ENCODE peak calls at places on chromosomes 2 and 18, in four cellular contexts. C is GM12865, V is kidney glomerular epithelial cell, R is WTC11. A is an unnamed sample.

GRCh38 chr2:3683748-3684454 is 19.5 kb upstream of the DCDC2C start:
- DNase-seq in R (no peak), V (no peak), C (no peak), A (no peak)

GRCh38 chr18:57698571-57699276 is 77.1 kb upstream of the NARS1 start:
- DNase-seq in V (no peak), R (no peak), C (no peak), A (no peak)

GRCh38 chr2:62475172-62476011 is 30.6 kb downstream of the TMEM17 start:
- DNase-seq in V (no peak), C (no peak), R (no peak), A (no peak)

GRCh38 chr2:212677466-212677865 is 138.9 kb upstream of the ERBB4 start:
- DNase-seq in R (peak), V (no peak), C (no peak), A (no peak)

GRCh38 chr2:225788571-225788970 is 389.1 kb downstream of the NYAP2 start:
- DNase-seq in V (no peak), C (no peak), R (no peak), A (no peak)

GRCh38 chr2:239193925-239194687 is 206.7 kb downstream of the HDAC4 start:
- DNase-seq in C (no peak), R (peak), V (no peak), A (no peak)

GRCh38 chr2:85605406-85606115 is 3.1 kb upstream of the TMEM150A start:
- DNase-seq in V (no peak), R (no peak), C (no peak), A (no peak)

GRCh38 chr2:143468341-143468888 is 339.2 kb downstream of the ARHGAP15 start:
- DNase-seq in R (no peak), V (no peak), C (peak), A (no peak)

GRCh38 chr2:25692143-25692542 is 18.8 kb upstream of the DTNB start:
- DNase-seq in R (no peak), C (no peak), V (no peak), A (no peak)

GRCh38 chr2:73594241-73594640 is 48.0 kb downstream of the NAT8 start:
- DNase-seq in R (no peak), V (no peak), C (no peak), A (no peak)

GRCh38 chr2:218218409-218219185 is 1.6 kb downstream of the ARPC2 start:
- DNase-seq in C (peak), R (no peak), V (no peak), A (peak)

GRCh38 chr2:173249661-173250641 is 104.7 kb upstream of the CDCA7 start:
- DNase-seq in V (no peak), R (no peak), C (no peak), A (no peak)

GRCh38 chr2:226657340-226658053 is 142.1 kb downstream of the IRS1 start:
- DNase-seq in V (no peak), C (no peak), R (no peak), A (no peak)

GRCh38 chr2:33477473-33478468 is 1.3 kb downstream of the RASGRP3 start:
- DNase-seq in V (peak), R (no peak), C (peak), A (peak)

GRCh38 chr2:127121776-127122176 is 14.8 kb upstream of the BIN1 start:
- DNase-seq in C (no peak), V (no peak), R (no peak), A (no peak)

GRCh38 chr2:96867756-96868554 is 1.9 kb downstream of the SEMA4C start:
- DNase-seq in C (no peak), R (no peak), V (peak), A (peak)

GRCh38 chr2:24342110-24342910 is 18.0 kb downstream of the ITSN2 start:
- DNase-seq in V (peak), R (no peak), C (peak), A (no peak)

GRCh38 chr2:175399326-175399725 is 217.8 kb upstream of the ATP5MC3 start:
- DNase-seq in C (no peak), V (no peak), R (no peak), A (no peak)

GRCh38 chr18:12686100-12686499 is 16.4 kb downstream of the CEP76 start:
- DNase-seq in R (no peak), V (peak), C (peak), A (no peak)

GRCh38 chr2:223945755-223946154 is 620 bp upstream of the WDFY1 start:
- DNase-seq in V (no peak), C (no peak), R (no peak), A (no peak)

GRCh38 chr2:45627911-45628310 is 16.8 kb upstream of the SRBD1 start:
- DNase-seq in C (no peak), V (peak), R (no peak), A (no peak)

GRCh38 chr2:177767768-177768167 is 304.8 kb downstream of the PDE11A start:
- DNase-seq in C (no peak), V (no peak), R (no peak), A (peak)

GRCh38 chr2:7467782-7468447 is 550.7 kb downstream of the RNF144A start:
- DNase-seq in C (peak), V (no peak), R (no peak), A (no peak)

GRCh38 chr2:126778561-126779285 is 120.0 kb upstream of the TEX51 start:
- DNase-seq in V (no peak), C (no peak), R (no peak), A (no peak)

GRCh38 chr2:203808041-203808750 is 59.4 kb upstream of the CTLA4 start:
- DNase-seq in C (no peak), R (no peak), V (peak), A (no peak)

GRCh38 chr2:205988274-205988673 is 97.7 kb downstream of the INO80D start:
- DNase-seq in C (no peak), V (no peak), R (no peak), A (no peak)

GRCh38 chr2:120720176-120720575 is 15.5 kb upstream of the GLI2 start:
- DNase-seq in C (no peak), R (no peak), V (no peak), A (no peak)

GRCh38 chr2:96098900-96099590 is 17.3 kb downstream of the ADRA2B start:
- DNase-seq in R (peak), C (no peak), V (no peak), A (no peak)